ENCODE peak calls at places on chromosomes 7 and 10, in four cellular contexts. Y is kidney epithelial cell, U is upper lobe of left lung, E is Panc1. T is an unnamed sample.

GRCh38 chr7:7151285-7151684 is 31.1 kb upstream of the C1GALT1 start:
- DNase-seq in Y (no peak), U (no peak), E (no peak), T (no peak)

GRCh38 chr10:30384791-30385201 is 35.7 kb upstream of the MTPAP start:
- DNase-seq in Y (no peak), U (no peak), E (peak), T (no peak)

GRCh38 chr10:126478600-126478999 is 90.3 kb upstream of the ADAM12 start:
- DNase-seq in Y (no peak), U (no peak), E (no peak), T (no peak)

GRCh38 chr7:5232874-5233273 is 42.8 kb downstream of the WIPI2 start:
- DNase-seq in Y (no peak), U (no peak), E (no peak), T (no peak)

GRCh38 chr10:86775056-86775858 is 18.8 kb downstream of the BMPR1A start:
- DNase-seq in Y (no peak), U (no peak), E (no peak), T (no peak)

GRCh38 chr7:75712517-75713361 is 26.0 kb downstream of the HIP1 start:
- DNase-seq in Y (no peak), U (no peak), E (no peak), T (no peak)

GRCh38 chr10:52212062-52212461 is 102.0 kb upstream of the DKK1 start:
- DNase-seq in Y (no peak), U (no peak), E (no peak), T (no peak)

GRCh38 chr7:100682228-100682741 is 8.7 kb downstream of the GNB2 start:
- DNase-seq in Y (no peak), U (no peak), E (no peak), T (no peak)

GRCh38 chr7:135673360-135673706 is 11.0 kb downstream of the STMP1 start:
- DNase-seq in Y (no peak), U (no peak), E (no peak), T (no peak)

GRCh38 chr10:5570007-5570655 is 45.4 kb downstream of the CALML3 start:
- DNase-seq in Y (no peak), U (no peak), E (no peak), T (no peak)

GRCh38 chr7:15015545-15016314 is 113.2 kb upstream of the DGKB start:
- DNase-seq in Y (peak), U (peak), E (peak), T (no peak)

GRCh38 chr10:85916192-85916747 is 450.3 kb downstream of the GRID1 start:
- DNase-seq in Y (no peak), U (no peak), E (no peak), T (no peak)

GRCh38 chr10:13839430-13839986 is 252.7 kb downstream of the PRPF18 start:
- DNase-seq in Y (peak), U (no peak), E (no peak), T (no peak)

GRCh38 chr7:1512781-1513656 is 8.8 kb upstream of the INTS1 start:
- DNase-seq in Y (no peak), U (peak), E (no peak), T (peak)

GRCh38 chr10:95742529-95742884 is 13.5 kb upstream of the ENTPD1 start:
- DNase-seq in Y (no peak), U (peak), E (no peak), T (no peak)

GRCh38 chr10:73910764-73911552 is at the start of gene PLAU:
- DNase-seq in Y (no peak), U (peak), E (no peak), T (peak)

GRCh38 chr10:119355930-119356329 is 148.6 kb downstream of the GRK5 start:
- DNase-seq in Y (no peak), U (no peak), E (no peak), T (no peak)

GRCh38 chr7:133355822-133356221 is 102.9 kb downstream of the EXOC4 start:
- DNase-seq in Y (no peak), U (no peak), E (no peak), T (no peak)

GRCh38 chr7:80542398-80542797 is 30.5 kb upstream of the GNAT3 start:
- DNase-seq in Y (peak), U (no peak), E (peak), T (no peak)

GRCh38 chr7:24158976-24159375 is 125.0 kb upstream of the NPY start:
- DNase-seq in Y (no peak), U (no peak), E (no peak), T (no peak)

GRCh38 chr10:5888843-5889623 is 660 bp downstream of the ANKRD16 start:
- DNase-seq in Y (no peak), U (peak), E (no peak), T (peak)

GRCh38 chr7:137636376-137636775 is 210.4 kb downstream of the DGKI start:
- DNase-seq in Y (no peak), U (no peak), E (no peak), T (no peak)

GRCh38 chr10:113007821-113008220 is 57.8 kb downstream of the TCF7L2 start:
- DNase-seq in Y (no peak), U (no peak), E (no peak), T (no peak)

GRCh38 chr7:387132-388022 is 97.4 kb downstream of the FOXL3 start:
- DNase-seq in Y (no peak), U (no peak), E (no peak), T (no peak)

GRCh38 chr7:50978633-50979215 is 196.0 kb upstream of the GRB10 start:
- DNase-seq in Y (no peak), U (no peak), E (no peak), T (no peak)

GRCh38 chr10:122294006-122294405 is 22.9 kb downstream of the BTBD16 start:
- DNase-seq in Y (no peak), U (no peak), E (no peak), T (no peak)

GRCh38 chr7:75888464-75889222 is 9.8 kb downstream of the RHBDD2 start:
- DNase-seq in Y (no peak), U (peak), E (no peak), T (no peak)

GRCh38 chr10:33832124-33832787 is 497.8 kb upstream of the NRP1 start:
- DNase-seq in Y (no peak), U (no peak), E (no peak), T (no peak)

GRCh38 chr10:33843379-33843778 is 508.9 kb upstream of the NRP1 start:
- DNase-seq in Y (no peak), U (no peak), E (no peak), T (no peak)

GRCh38 chr10:33841678-33842077 is 507.2 kb upstream of the NRP1 start:
- DNase-seq in Y (no peak), U (no peak), E (no peak), T (no peak)

GRCh38 chr10:33837736-33838135 is 503.3 kb upstream of the NRP1 start:
- DNase-seq in Y (no peak), U (no peak), E (no peak), T (no peak)
- TF ChIP-seq CTCF in Y (no peak), U (no peak), E (no peak), T (no peak)

GRCh38 chr7:74275401-74275881 is 13.8 kb upstream of the CLIP2 start:
- DNase-seq in Y (no peak), U (no peak), E (no peak), T (peak)
- TF ChIP-seq CTCF in Y (peak), U (peak), E (peak), T (no peak)

GRCh38 chr7:29976265-29976664 is 13.3 kb downstream of the SCRN1 start:
- DNase-seq in Y (no peak), U (no peak), E (no peak), T (no peak)

GRCh38 chr7:29975564-29975963 is 14.0 kb downstream of the SCRN1 start:
- DNase-seq in Y (no peak), U (no peak), E (no peak), T (no peak)

GRCh38 chr7:29976673-29977072 is 12.9 kb downstream of the SCRN1 start:
- DNase-seq in Y (no peak), U (no peak), E (no peak), T (no peak)

GRCh38 chr7:29980151-29980550 is 9.4 kb downstream of the SCRN1 start:
- DNase-seq in Y (no peak), U (no peak), E (no peak), T (no peak)

GRCh38 chr7:29977926-29978652 is 11.5 kb downstream of the SCRN1 start:
- DNase-seq in Y (no peak), U (no peak), E (no peak), T (no peak)
- TF ChIP-seq CTCF in Y (peak), U (no peak), E (peak), T (no peak)

DNA sequence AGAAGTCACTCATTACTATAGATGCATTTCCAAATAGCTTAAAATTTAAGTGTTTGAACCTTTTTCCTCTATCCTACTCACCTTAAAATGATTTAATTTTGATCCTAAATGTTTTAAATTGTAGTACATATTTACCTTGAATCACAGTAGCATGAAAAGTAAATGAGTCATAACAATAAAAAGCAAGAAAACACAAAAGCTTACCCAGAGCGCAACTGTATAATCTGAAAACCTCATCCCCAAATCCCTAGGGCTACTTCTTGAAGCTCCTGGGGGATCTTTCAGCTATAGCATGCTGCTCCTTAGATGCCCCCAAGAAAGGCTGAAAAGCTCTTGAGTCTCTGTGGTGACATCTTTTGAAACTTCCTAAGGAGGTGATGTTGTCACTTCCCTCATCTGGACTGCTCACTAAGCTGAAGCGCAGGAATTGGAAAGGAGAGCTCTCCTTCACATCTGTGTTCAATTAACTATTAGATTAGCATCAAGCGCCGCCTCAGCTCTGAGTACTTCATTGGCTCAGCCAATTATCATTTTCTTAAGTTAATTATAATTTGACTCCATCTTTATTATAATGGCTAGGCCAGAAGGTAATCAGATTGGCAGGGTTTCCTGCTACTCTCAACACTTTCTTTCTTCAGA is 60.2 kb downstream of the SEMA3E start:
- DNase-seq in Y (no peak), U (no peak), E (peak), T (no peak)
- TF ChIP-seq CTCF in Y (no peak), U (no peak), E (no peak), T (no peak)

GRCh38 chr10:34351161-34351560 is 463.9 kb downstream of the PARD3 start:
- DNase-seq in Y (no peak), U (no peak), E (no peak), T (no peak)

GRCh38 chr10:34358729-34359128 is 456.4 kb downstream of the PARD3 start:
- DNase-seq in Y (no peak), U (no peak), E (no peak), T (no peak)

GRCh38 chr10:34360984-34361383 is 454.1 kb downstream of the PARD3 start:
- DNase-seq in Y (no peak), U (no peak), E (no peak), T (no peak)

GRCh38 chr10:34356463-34356862 is 458.6 kb downstream of the PARD3 start:
- DNase-seq in Y (no peak), U (no peak), E (no peak), T (no peak)
- TF ChIP-seq CTCF in Y (no peak), U (no peak), E (no peak), T (no peak)

DNA sequence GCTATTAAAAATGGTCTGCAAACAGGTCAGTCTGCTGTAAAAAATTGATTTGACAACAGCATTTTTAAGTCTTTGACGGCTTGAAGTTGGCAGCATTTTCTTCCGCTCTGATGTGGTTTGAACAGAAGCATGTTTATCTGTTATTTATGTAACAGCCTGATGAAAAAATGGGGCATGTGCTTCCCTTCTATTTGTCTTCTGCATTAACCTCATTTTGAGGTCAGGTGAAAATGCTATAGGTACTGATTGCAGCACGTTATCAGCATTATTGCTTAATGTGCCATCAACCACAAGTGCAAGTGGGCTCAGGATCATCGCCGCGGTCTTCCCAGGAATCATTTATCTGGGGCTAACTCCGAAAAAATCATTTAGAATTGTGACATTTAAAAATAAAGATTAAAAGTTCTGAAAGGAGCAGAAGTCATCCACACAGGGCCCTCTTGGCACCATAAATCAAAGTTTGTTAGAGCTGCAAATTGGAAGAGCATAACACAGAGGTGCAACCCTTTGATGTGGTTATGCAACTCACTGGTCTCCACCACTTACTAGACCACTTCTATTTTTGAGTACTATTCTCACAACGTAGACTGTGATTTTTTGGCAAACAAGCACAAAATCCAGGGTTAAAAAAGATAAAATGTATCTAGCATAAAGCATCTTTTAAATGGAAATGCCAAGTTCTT is 307.6 kb downstream of the MDFIC start:
- DNase-seq in Y (no peak), U (no peak), E (no peak), T (no peak)
- TF ChIP-seq CTCF in Y (no peak), U (no peak), E (no peak), T (no peak)

T was measured in activated B cell treated with CpG ODN at 0.5 μM for 24 hours.